ENCODE peak calls at places on chromosomes 4 and X, in six cellular contexts. M is WERI-Rb-1, S is HEK293T, I is sigmoid colon, R is aorta, H is HT-29. N is an unnamed sample.

GRCh38 chr4:159248383-159249178 is 145.7 kb downstream of the RAPGEF2 start:
- DNase-seq in I (no peak), R (no peak), M (no peak), H (no peak), S (peak), N (no peak)

GRCh38 chrX:150990910-150991309 is 7.8 kb downstream of the HMGB3 start:
- DNase-seq in M (no peak), R (no peak), H (no peak), S (no peak), I (no peak), N (no peak)

GRCh38 chr4:13928214-13928613 is 300.7 kb upstream of the BOD1L1 start:
- DNase-seq in R (no peak), H (peak), I (no peak), M (no peak), S (no peak), N (no peak)

GRCh38 chrX:115233497-115234219 is at the start of gene LRCH2:
- DNase-seq in S (peak), M (peak), R (peak), H (no peak), I (peak), N (peak)

GRCh38 chr4:45693746-45694145 is 430.1 kb downstream of the GABRG1 start:
- DNase-seq in R (no peak), H (no peak), I (no peak), S (no peak), M (no peak), N (no peak)

GRCh38 chrX:9681011-9681410 is 84.6 kb downstream of the GPR143 start:
- DNase-seq in I (no peak), M (no peak), S (no peak), R (no peak), H (no peak), N (no peak)

GRCh38 chr4:26687728-26688127 is 103.8 kb downstream of the TBC1D19 start:
- DNase-seq in H (no peak), I (no peak), M (no peak), S (no peak), R (no peak), N (no peak)

GRCh38 chrX:100407784-100408642 is 2.1 kb downstream of the PCDH19 start:
- DNase-seq in H (no peak), I (no peak), R (peak), S (no peak), M (no peak), N (no peak)

GRCh38 chrX:96182366-96182765 is 502.3 kb upstream of the DIAPH2 start:
- DNase-seq in R (no peak), H (peak), S (peak), M (peak), I (no peak), N (no peak)

GRCh38 chr4:83548151-83548905 is 12.4 kb downstream of the GPAT3 start:
- DNase-seq in H (peak), S (no peak), I (peak), M (no peak), R (peak), N (no peak)

GRCh38 chrX:140163376-140164159 is 198.2 kb upstream of the CXorf66 start:
- DNase-seq in S (no peak), H (no peak), I (no peak), M (no peak), R (no peak), N (no peak)

GRCh38 chr4:144817081-144817480 is 171.1 kb downstream of the HHIP start:
- DNase-seq in M (no peak), I (no peak), H (no peak), R (no peak), S (no peak), N (no peak)

GRCh38 chr4:114364857-114365256 is 233.8 kb upstream of the UGT8 start:
- DNase-seq in M (no peak), R (no peak), H (no peak), I (no peak), S (no peak), N (no peak)

GRCh38 chr4:4388418-4388817 is 1.5 kb downstream of the NSG1 start:
- DNase-seq in S (no peak), I (no peak), R (no peak), M (no peak), H (no peak), N (no peak)

GRCh38 chrX:114798902-114799301 is 215.0 kb downstream of the HTR2C start:
- DNase-seq in S (no peak), I (no peak), H (no peak), R (no peak), M (no peak), N (no peak)

GRCh38 chr4:2388430-2389182 is 29.8 kb downstream of the ZFYVE28 start:
- DNase-seq in H (no peak), S (no peak), I (no peak), M (peak), R (no peak), N (no peak)

GRCh38 chrX:117957128-117957527 is 159.5 kb downstream of the KLHL13 start:
- DNase-seq in R (no peak), S (no peak), I (no peak), H (no peak), M (no peak), N (no peak)

GRCh38 chrX:48989483-48989882 is 12.6 kb downstream of the GRIPAP1 start:
- DNase-seq in R (peak), I (peak), S (no peak), H (no peak), M (no peak), N (no peak)

GRCh38 chrX:20143539-20143938 is 1.9 kb upstream of the EIF1AX start:
- DNase-seq in M (no peak), I (no peak), R (no peak), H (no peak), S (no peak), N (no peak)

GRCh38 chr4:80082693-80083092 is 9.7 kb upstream of the ANTXR2 start:
- DNase-seq in R (no peak), S (no peak), H (no peak), I (no peak), M (no peak), N (no peak)

N was measured in neuronal stem cell.